ENCODE peak calls at places on chromosomes 13 and 19, in four cellular contexts. W is body of pancreas, U is suprapubic skin, I is heart right ventricle. D is an unnamed sample.

GRCh38 chr13:77894743-77895142 is 23.9 kb downstream of the EDNRB start:
- DNase-seq in W (no peak), U (no peak), I (no peak), D (no peak)

GRCh38 chr19:33125929-33126388 is 6.0 kb upstream of the WDR88 start:
- DNase-seq in W (peak; percentile 48), U (no peak), I (peak; percentile 32), D (no peak)

GRCh38 chr13:33213797-33214196 is 71.8 kb downstream of the STARD13 start:
- DNase-seq in W (no peak), U (no peak), I (no peak), D (no peak)

GRCh38 chr13:44651209-44651608 is 75.1 kb upstream of the TSC22D1 start:
- DNase-seq in W (no peak), U (no peak), I (no peak), D (no peak)

GRCh38 chr13:62626771-62627170 is 1211.1 kb upstream of the PCDH20 start:
- DNase-seq in W (no peak), U (no peak), I (no peak), D (no peak)

GRCh38 chr13:59112375-59112774 is 1051.4 kb downstream of the DIAPH3 start:
- DNase-seq in W (peak; percentile 30), U (peak; percentile 60), I (peak; percentile 26), D (no peak)

GRCh38 chr19:55062735-55063491 is at the start of gene RDH13:
- DNase-seq in W (peak; percentile 98), U (peak; percentile 98), I (peak; percentile 97), D (peak; percentile 94)

GRCh38 chr19:21269813-21270212 is 59.4 kb downstream of the ZNF708 start:
- DNase-seq in W (no peak), U (no peak), I (no peak), D (no peak)

GRCh38 chr13:93413972-93414717 is 187.5 kb downstream of the GPC6 start:
- DNase-seq in W (no peak), U (no peak), I (no peak), D (no peak)

GRCh38 chr13:44132710-44133109 is 240.9 kb upstream of the SERP2 start:
- DNase-seq in W (peak; percentile 79), U (peak; percentile 67), I (peak; percentile 79), D (peak; percentile 59)

GRCh38 chr13:43390101-43390500 is 366.7 kb downstream of the DNAJC15 start:
- DNase-seq in W (no peak), U (no peak), I (no peak), D (no peak)

GRCh38 chr13:27137759-27138158 is 33.9 kb downstream of the USP12 start:
- DNase-seq in W (no peak), U (no peak), I (no peak), D (no peak)

GRCh38 chr13:26678796-26679195 is 81.8 kb downstream of the GPR12 start:
- DNase-seq in W (no peak), U (no peak), I (no peak), D (no peak)

GRCh38 chr19:51690359-51691121 is 2.6 kb upstream of the SPACA6 start:
- DNase-seq in W (peak; percentile 44), U (peak; percentile 83), I (peak; percentile 75), D (no peak)

GRCh38 chr19:54430306-54431254 is 15.3 kb downstream of the TTYH1 start:
- DNase-seq in W (peak; percentile 72), U (peak; percentile 73), I (peak; percentile 51), D (no peak)

GRCh38 chr13:51760592-51760991 is 43.4 kb downstream of the DHRS12 start:
- DNase-seq in W (no peak), U (no peak), I (no peak), D (no peak)

GRCh38 chr13:51759240-51759639 is 44.7 kb downstream of the DHRS12 start:
- DNase-seq in W (no peak), U (no peak), I (no peak), D (no peak)

GRCh38 chr13:51764184-51765141 is 39.5 kb downstream of the DHRS12 start:
- DNase-seq in W (peak; percentile 92), U (peak; percentile 91), I (peak; percentile 70), D (no peak)

GRCh38 chr13:51763486-51763885 is 40.5 kb downstream of the DHRS12 start:
- DNase-seq in W (no peak), U (no peak), I (no peak), D (no peak)

DNA sequence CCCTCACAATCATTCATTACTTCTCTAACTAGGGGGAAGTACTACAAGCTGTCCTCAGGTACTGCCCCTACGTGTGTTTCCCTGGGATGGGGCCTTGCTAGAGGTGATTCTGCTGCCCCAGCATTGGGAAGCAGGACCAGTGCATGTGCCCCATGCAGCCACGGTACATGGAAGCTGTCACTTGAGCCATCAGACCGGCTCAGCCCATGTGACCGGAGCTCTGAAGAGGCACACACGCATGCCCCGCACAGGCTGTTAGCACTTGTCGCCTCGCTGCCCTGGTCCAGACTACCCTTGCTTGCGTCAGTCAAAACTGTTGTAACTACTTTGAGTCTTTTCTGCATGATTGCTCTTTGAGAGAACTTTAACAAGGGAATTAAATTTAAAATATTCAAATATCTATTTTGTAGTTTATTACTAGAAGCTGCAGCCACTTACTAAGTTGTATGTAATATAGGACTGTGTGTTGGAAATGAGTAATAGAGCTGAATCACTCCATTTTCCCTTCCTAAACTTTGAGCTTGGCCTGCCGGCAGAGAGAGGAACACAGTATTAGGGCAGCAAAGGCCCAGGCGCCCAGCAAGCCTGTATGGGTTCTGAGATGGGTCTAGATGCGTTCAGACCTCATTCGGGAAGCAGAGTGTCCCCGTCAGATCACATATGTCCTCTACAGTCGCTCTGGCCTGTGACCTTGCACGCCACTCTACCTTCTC is 42.2 kb downstream of the DHRS12 start:
- DNase-seq in W (no peak), U (no peak), I (no peak), D (no peak)
- H3K27ac ChIP-seq in W (no peak overlapping the region), U (no peak overlapping the region), I (no peak overlapping the region), D (peak overlapping the region; percentile 75)

GRCh38 chr19:45815501-45816216 is 551 bp upstream of the RSPH6A start:
- DNase-seq in W (no peak), U (no peak), I (peak; percentile 36), D (no peak)
- H3K4me3 ChIP-seq in W (no peak overlapping the region), U (peak overlapping the region; percentile 40), I (peak overlapping the region; percentile 49), D (peak overlapping the region; percentile 63)

GRCh38 chr13:112107289-112107688 is 40.3 kb downstream of the SOX1 start:
- DNase-seq in W (no peak), U (no peak), I (no peak), D (no peak)
- H3K4me1 ChIP-seq in W (peaks cover 9% of the 10 kb centered on the region), U (peaks cover 22% of the 10 kb centered on the region), I (no peaks in the 10 kb centered on the region), D (no peaks in the 10 kb centered on the region)

DNA sequence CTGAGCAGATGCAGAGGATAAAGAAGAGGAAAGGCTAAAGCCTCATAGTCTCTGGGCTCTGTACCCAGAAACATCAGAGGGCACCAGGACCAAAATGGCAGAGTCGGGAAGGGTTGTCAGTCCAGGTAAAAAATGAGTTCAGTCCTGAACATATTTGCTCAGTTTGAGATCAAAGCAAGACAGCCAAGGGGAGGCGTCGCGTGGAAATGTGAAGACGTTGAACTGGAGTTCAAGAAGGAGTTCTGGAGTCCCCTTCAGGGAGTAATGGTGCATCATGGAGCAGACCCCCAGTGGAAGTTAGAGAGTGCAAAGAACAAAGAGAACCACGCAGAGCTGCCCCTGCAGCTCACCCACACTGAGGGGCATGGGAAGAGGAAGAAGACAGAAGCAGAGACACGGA is 4.8 kb downstream of the COL4A1 start:
- DNase-seq in W (no peak), U (no peak), I (no peak), D (no peak)
- H3K27ac ChIP-seq in W (peak overlapping the region; percentile 68), U (no peak overlapping the region), I (peak overlapping the region; percentile 5), D (peak overlapping the region; percentile 26)

D was measured in thoracic aorta.